ENCODE peak calls at places on chromosomes 11 and 22, in ten cellular contexts. One of them, this sample, is unnamed.

GRCh38 chr22:35394011-35394312 is 6.0 kb upstream of the MCM5 start:
- DNase-seq in stimulated activated CD4-positive, alpha-beta T cell treated with anti-CD3 and anti-CD28 coated beads, TNF-alpha, amount 100 ng/mL, for 1 hour: no peak
- DNase-seq in T follicular helper cell: no peak
- DNase-seq in activated CD4-positive, alpha-beta T cell treated with anti-CD3 and anti-CD28 coated beads, Interleukin-2, amount 10 ng/mL, durations not matched to agents 7 days and 5 days: no peak
- DNase-seq in PC-3: no peak
- DNase-seq in fibroblast of mammary gland: no peak
- DNase-seq in stimulated activated CD8-positive, alpha-beta memory T cell treated with anti-CD3 and anti-CD28 coated beads, Interleukin-4, amount 100 ng/mL, for 48 hours: no peak
- DNase-seq in body of pancreas: no peak
- DNase-seq in SJSA1: no peak
- DNase-seq in GF-D8: no peak
- DNase-seq in this sample: no peak

GRCh38 chr11:45848654-45849081 is 1.4 kb downstream of the CRY2 start:
- DNase-seq in stimulated activated CD4-positive, alpha-beta T cell treated with anti-CD3 and anti-CD28 coated beads, TNF-alpha, amount 100 ng/mL, for 1 hour: no peak
- DNase-seq in T follicular helper cell: no peak
- DNase-seq in activated CD4-positive, alpha-beta T cell treated with anti-CD3 and anti-CD28 coated beads, Interleukin-2, amount 10 ng/mL, durations not matched to agents 7 days and 5 days: no peak
- DNase-seq in PC-3: peak
- DNase-seq in fibroblast of mammary gland: no peak
- DNase-seq in stimulated activated CD8-positive, alpha-beta memory T cell treated with anti-CD3 and anti-CD28 coated beads, Interleukin-4, amount 100 ng/mL, for 48 hours: no peak
- DNase-seq in body of pancreas: peak
- DNase-seq in SJSA1: no peak
- DNase-seq in GF-D8: no peak
- DNase-seq in this sample: peak

GRCh38 chr22:49305966-49306631 is 521.6 kb downstream of the BRD1 start:
- DNase-seq in stimulated activated CD4-positive, alpha-beta T cell treated with anti-CD3 and anti-CD28 coated beads, TNF-alpha, amount 100 ng/mL, for 1 hour: no peak
- DNase-seq in T follicular helper cell: no peak
- DNase-seq in activated CD4-positive, alpha-beta T cell treated with anti-CD3 and anti-CD28 coated beads, Interleukin-2, amount 10 ng/mL, durations not matched to agents 7 days and 5 days: no peak
- DNase-seq in PC-3: no peak
- DNase-seq in fibroblast of mammary gland: no peak
- DNase-seq in stimulated activated CD8-positive, alpha-beta memory T cell treated with anti-CD3 and anti-CD28 coated beads, Interleukin-4, amount 100 ng/mL, for 48 hours: peak
- DNase-seq in body of pancreas: no peak
- DNase-seq in SJSA1: peak
- DNase-seq in GF-D8: no peak
- DNase-seq in this sample: peak

GRCh38 chr11:1637628-1638027 is 8.1 kb downstream of the KRTAP5-5 start:
- DNase-seq in stimulated activated CD4-positive, alpha-beta T cell treated with anti-CD3 and anti-CD28 coated beads, TNF-alpha, amount 100 ng/mL, for 1 hour: no peak
- DNase-seq in T follicular helper cell: no peak
- DNase-seq in activated CD4-positive, alpha-beta T cell treated with anti-CD3 and anti-CD28 coated beads, Interleukin-2, amount 10 ng/mL, durations not matched to agents 7 days and 5 days: no peak
- DNase-seq in PC-3: no peak
- DNase-seq in fibroblast of mammary gland: no peak
- DNase-seq in stimulated activated CD8-positive, alpha-beta memory T cell treated with anti-CD3 and anti-CD28 coated beads, Interleukin-4, amount 100 ng/mL, for 48 hours: no peak
- DNase-seq in body of pancreas: no peak
- DNase-seq in SJSA1: no peak
- DNase-seq in GF-D8: no peak
- DNase-seq in this sample: no peak

GRCh38 chr11:93958991-93959390 is 62.2 kb upstream of the HEPHL1 start:
- DNase-seq in stimulated activated CD4-positive, alpha-beta T cell treated with anti-CD3 and anti-CD28 coated beads, TNF-alpha, amount 100 ng/mL, for 1 hour: no peak
- DNase-seq in T follicular helper cell: no peak
- DNase-seq in activated CD4-positive, alpha-beta T cell treated with anti-CD3 and anti-CD28 coated beads, Interleukin-2, amount 10 ng/mL, durations not matched to agents 7 days and 5 days: no peak
- DNase-seq in PC-3: no peak
- DNase-seq in fibroblast of mammary gland: no peak
- DNase-seq in stimulated activated CD8-positive, alpha-beta memory T cell treated with anti-CD3 and anti-CD28 coated beads, Interleukin-4, amount 100 ng/mL, for 48 hours: no peak
- DNase-seq in body of pancreas: peak
- DNase-seq in SJSA1: no peak
- DNase-seq in GF-D8: no peak
- DNase-seq in this sample: no peak

GRCh38 chr11:44065161-44065571 is 904 bp upstream of the ACCS start:
- DNase-seq in stimulated activated CD4-positive, alpha-beta T cell treated with anti-CD3 and anti-CD28 coated beads, TNF-alpha, amount 100 ng/mL, for 1 hour: no peak
- DNase-seq in T follicular helper cell: no peak
- DNase-seq in activated CD4-positive, alpha-beta T cell treated with anti-CD3 and anti-CD28 coated beads, Interleukin-2, amount 10 ng/mL, durations not matched to agents 7 days and 5 days: no peak
- DNase-seq in PC-3: no peak
- DNase-seq in fibroblast of mammary gland: no peak
- DNase-seq in stimulated activated CD8-positive, alpha-beta memory T cell treated with anti-CD3 and anti-CD28 coated beads, Interleukin-4, amount 100 ng/mL, for 48 hours: no peak
- DNase-seq in body of pancreas: no peak
- DNase-seq in SJSA1: no peak
- DNase-seq in GF-D8: no peak
- DNase-seq in this sample: peak

GRCh38 chr22:23790819-23791736 is 4.3 kb downstream of the SMARCB1 start:
- DNase-seq in stimulated activated CD4-positive, alpha-beta T cell treated with anti-CD3 and anti-CD28 coated beads, TNF-alpha, amount 100 ng/mL, for 1 hour: no peak
- DNase-seq in T follicular helper cell: no peak
- DNase-seq in activated CD4-positive, alpha-beta T cell treated with anti-CD3 and anti-CD28 coated beads, Interleukin-2, amount 10 ng/mL, durations not matched to agents 7 days and 5 days: no peak
- DNase-seq in PC-3: no peak
- DNase-seq in fibroblast of mammary gland: peak
- DNase-seq in stimulated activated CD8-positive, alpha-beta memory T cell treated with anti-CD3 and anti-CD28 coated beads, Interleukin-4, amount 100 ng/mL, for 48 hours: no peak
- DNase-seq in body of pancreas: no peak
- DNase-seq in SJSA1: peak
- DNase-seq in GF-D8: no peak
- DNase-seq in this sample: no peak

GRCh38 chr22:24725736-24726135 is 48.8 kb downstream of the PIWIL3 start:
- DNase-seq in stimulated activated CD4-positive, alpha-beta T cell treated with anti-CD3 and anti-CD28 coated beads, TNF-alpha, amount 100 ng/mL, for 1 hour: no peak
- DNase-seq in T follicular helper cell: no peak
- DNase-seq in activated CD4-positive, alpha-beta T cell treated with anti-CD3 and anti-CD28 coated beads, Interleukin-2, amount 10 ng/mL, durations not matched to agents 7 days and 5 days: no peak
- DNase-seq in PC-3: no peak
- DNase-seq in fibroblast of mammary gland: no peak
- DNase-seq in stimulated activated CD8-positive, alpha-beta memory T cell treated with anti-CD3 and anti-CD28 coated beads, Interleukin-4, amount 100 ng/mL, for 48 hours: no peak
- DNase-seq in body of pancreas: no peak
- DNase-seq in SJSA1: no peak
- DNase-seq in GF-D8: no peak
- DNase-seq in this sample: no peak